ENCODE peak calls at places on chromosomes 12 and 14, in eight cellular contexts. L is bronchial epithelial cell, A is foreskin fibroblast, Z is endothelial cell of umbilical vein, S is neural progenitor cell, W is pancreas, T is suprapubic skin, C is coronary artery. D is an unnamed sample.

GRCh38 chr12:127284870-127285431 is 982.0 kb upstream of the TMEM132C start:
- DNase-seq in W (no peak), L (peak), C (no peak), T (peak), S (no peak), Z (peak), A (peak), D (peak)

GRCh38 chr12:54019111-54019811 is 9.0 kb upstream of the HOXC6 start:
- DNase-seq in T (no peak), Z (no peak), S (peak), A (no peak), W (no peak), C (no peak), L (no peak), D (no peak)

GRCh38 chr12:103642240-103642864 is 55.3 kb downstream of the STAB2 start:
- DNase-seq in T (no peak), A (no peak), Z (no peak), S (no peak), L (no peak), W (no peak), C (no peak), D (no peak)

GRCh38 chr14:103118663-103119404 is 4.4 kb upstream of the TNFAIP2 start:
- DNase-seq in S (no peak), L (no peak), Z (no peak), C (no peak), T (peak), A (no peak), W (no peak), D (no peak)

GRCh38 chr12:80374615-80375014 is 69.4 kb upstream of the PTPRQ start:
- DNase-seq in T (no peak), S (no peak), L (peak), C (no peak), W (no peak), Z (no peak), A (no peak), D (no peak)

GRCh38 chr12:68638721-68639395 is 28.2 kb downstream of the RAP1B start:
- DNase-seq in C (no peak), A (no peak), L (no peak), S (no peak), T (no peak), W (no peak), Z (no peak), D (no peak)

GRCh38 chr12:126668538-126668937 is 1598.4 kb upstream of the TMEM132C start:
- DNase-seq in Z (no peak), T (no peak), S (no peak), W (no peak), A (peak), L (peak), C (no peak), D (peak)

GRCh38 chr12:49024543-49024942 is 6.0 kb upstream of the PRKAG1 start:
- DNase-seq in W (no peak), S (no peak), C (no peak), Z (no peak), A (no peak), T (peak), L (no peak), D (no peak)

GRCh38 chr12:130715996-130716917 is at the start of gene RIMBP2:
- DNase-seq in Z (no peak), W (no peak), C (peak), T (no peak), A (peak), S (peak), L (peak), D (no peak)

GRCh38 chr14:26021759-26022158 is 576.1 kb downstream of the NOVA1 start:
- DNase-seq in W (no peak), T (no peak), A (no peak), L (no peak), Z (no peak), S (no peak), C (no peak), D (no peak)

GRCh38 chr12:121858662-121859572 is at the start of gene HPD:
- DNase-seq in S (peak), L (peak), A (peak), T (no peak), C (peak), Z (no peak), W (peak), D (peak)

GRCh38 chr12:22409071-22409951 is 74.8 kb upstream of the ST8SIA1 start:
- DNase-seq in W (no peak), S (no peak), C (no peak), L (no peak), T (no peak), A (no peak), Z (no peak), D (peak)

GRCh38 chr14:50347521-50347920 is 35.4 kb downstream of the DMAC2L start:
- DNase-seq in C (no peak), W (no peak), T (no peak), Z (peak), L (peak), S (no peak), A (no peak), D (no peak)

GRCh38 chr12:104197264-104197663 is 18.3 kb upstream of the TXNRD1 start:
- DNase-seq in T (no peak), Z (no peak), A (no peak), C (no peak), W (no peak), S (no peak), L (no peak), D (no peak)

GRCh38 chr14:87840906-87841305 is 152.1 kb downstream of the GALC start:
- DNase-seq in C (no peak), A (no peak), Z (no peak), L (no peak), T (no peak), W (no peak), S (peak), D (no peak)

GRCh38 chr12:131136539-131136872 is 182.8 kb downstream of the ADGRD1 start:
- DNase-seq in A (no peak), S (no peak), C (peak), W (no peak), T (no peak), Z (no peak), L (no peak), D (no peak)

GRCh38 chr14:60220084-60220483 is 28.9 kb upstream of the PPM1A start:
- DNase-seq in W (no peak), S (no peak), A (no peak), T (no peak), L (no peak), C (no peak), Z (no peak), D (no peak)

GRCh38 chr12:70948976-70949336 is 28.4 kb upstream of the PTPRR start:
- DNase-seq in Z (no peak), L (no peak), T (no peak), A (no peak), S (no peak), C (no peak), W (no peak), D (no peak)

GRCh38 chr14:100873083-100873482 is 30.4 kb downstream of the RTL1 start:
- DNase-seq in L (no peak), C (no peak), W (no peak), S (no peak), Z (no peak), T (peak), A (no peak), D (no peak)

GRCh38 chr14:100376751-100377171 is 53.6 kb downstream of the SLC25A47 start:
- DNase-seq in C (no peak), L (no peak), Z (no peak), S (peak), T (no peak), W (no peak), A (no peak), D (no peak)

GRCh38 chr12:94180558-94181296 is 32.4 kb downstream of the PLXNC1 start:
- DNase-seq in W (no peak), L (peak), C (no peak), A (no peak), S (no peak), T (no peak), Z (no peak), D (no peak)

GRCh38 chr12:98894412-98895085 is 249.5 kb downstream of the APAF1 start:
- DNase-seq in C (no peak), T (no peak), Z (no peak), L (no peak), A (no peak), W (no peak), S (peak), D (no peak)

GRCh38 chr14:53306267-53306721 is 153.2 kb upstream of the DDHD1 start:
- DNase-seq in C (no peak), W (peak), T (no peak), S (peak), L (peak), Z (peak), A (peak), D (peak)

GRCh38 chr12:49131973-49132461 is 822 bp upstream of the TUBA1B start:
- DNase-seq in A (peak), S (no peak), Z (peak), W (no peak), C (no peak), T (no peak), L (no peak), D (no peak)

GRCh38 chr14:77120771-77121743 is 20.5 kb downstream of the ZDHHC22 start:
- DNase-seq in L (no peak), W (no peak), S (no peak), T (no peak), Z (no peak), A (no peak), C (peak), D (no peak)

GRCh38 chr14:60051690-60052324 is 39.9 kb upstream of the PCNX4 start:
- DNase-seq in C (no peak), A (peak), S (no peak), L (no peak), Z (no peak), W (no peak), T (no peak), D (peak)

GRCh38 chr12:105229446-105229845 is 6.5 kb downstream of the APPL2 start:
- DNase-seq in T (no peak), S (no peak), Z (no peak), A (no peak), C (no peak), W (no peak), L (no peak), D (no peak)

GRCh38 chr12:108833757-108834472 is 23.5 kb downstream of the SSH1 start:
- DNase-seq in Z (no peak), C (no peak), W (no peak), A (peak), L (no peak), T (no peak), S (no peak), D (peak)

GRCh38 chr12:96132819-96133218 is 61.4 kb upstream of the ELK3 start:
- DNase-seq in C (no peak), W (no peak), L (no peak), A (no peak), S (no peak), T (no peak), Z (peak), D (no peak)

GRCh38 chr14:61927015-61927414 is 164.8 kb downstream of the SNAPC1 start:
- DNase-seq in C (no peak), A (no peak), Z (no peak), T (no peak), S (no peak), L (peak), W (no peak), D (peak)

GRCh38 chr14:35879654-35880249 is 53.6 kb downstream of the BRMS1L start:
- DNase-seq in L (peak), T (no peak), C (no peak), A (no peak), W (no peak), S (peak), Z (peak), D (no peak)

DNA sequence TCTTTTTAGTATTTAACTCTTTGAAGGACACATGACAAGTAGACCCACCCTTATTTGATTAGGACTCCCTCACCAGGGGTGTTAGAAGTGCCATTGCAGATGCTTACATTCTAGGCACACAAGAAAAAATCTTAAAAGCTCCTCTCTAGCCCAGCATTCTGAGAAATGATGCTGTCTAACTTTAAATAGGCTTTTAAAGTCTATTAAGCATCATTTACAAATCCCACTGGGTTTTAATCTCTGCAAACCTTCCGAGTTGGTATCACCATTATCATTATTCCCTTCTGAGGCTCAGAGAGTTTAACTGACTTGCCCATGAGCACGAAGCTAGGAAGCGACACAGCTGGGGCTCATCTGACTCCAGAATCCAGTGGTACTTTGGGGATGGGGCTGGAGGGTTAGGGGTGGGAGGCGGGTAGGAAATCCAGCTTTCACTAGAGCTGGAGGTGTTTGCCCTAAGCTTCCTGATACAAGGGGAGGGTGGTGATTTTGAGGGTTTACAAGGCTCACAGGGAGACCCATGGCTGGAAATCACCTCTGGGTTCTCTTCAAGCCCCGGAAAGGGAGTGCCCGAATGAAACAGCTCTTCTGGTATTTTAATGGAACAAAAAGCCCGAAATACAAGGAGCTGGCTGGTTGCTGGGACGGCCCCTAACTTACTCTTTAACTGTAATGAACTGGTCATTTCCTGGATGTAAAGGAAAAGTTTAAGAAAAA is 109.2 kb upstream of the FUT8 start:
- DNase-seq in A (no peak), W (no peak), S (peak), C (no peak), Z (no peak), L (peak), T (no peak), D (no peak)
- H3K4me3 ChIP-seq in A (no peak), W (no peak), S (peak), C (no peak), Z (no peak), L (no peak), T (no peak), D (no peak)

GRCh38 chr12:67524861-67525499 is 123.6 kb upstream of the DYRK2 start:
- DNase-seq in C (no peak), L (no peak), S (no peak), A (no peak), W (no peak), Z (no peak), T (no peak), D (no peak)

GRCh38 chr12:67522222-67522621 is 126.3 kb upstream of the DYRK2 start:
- DNase-seq in W (no peak), C (no peak), S (no peak), L (no peak), A (no peak), Z (no peak), T (no peak), D (no peak)

GRCh38 chr12:67517181-67517887 is 131.2 kb upstream of the DYRK2 start:
- DNase-seq in T (no peak), Z (no peak), A (no peak), W (peak), S (no peak), C (no peak), L (peak), D (peak)

GRCh38 chr12:67519824-67520433 is 128.6 kb upstream of the DYRK2 start:
- DNase-seq in C (no peak), L (no peak), S (peak), A (no peak), W (no peak), T (peak), Z (no peak), D (no peak)

DNA sequence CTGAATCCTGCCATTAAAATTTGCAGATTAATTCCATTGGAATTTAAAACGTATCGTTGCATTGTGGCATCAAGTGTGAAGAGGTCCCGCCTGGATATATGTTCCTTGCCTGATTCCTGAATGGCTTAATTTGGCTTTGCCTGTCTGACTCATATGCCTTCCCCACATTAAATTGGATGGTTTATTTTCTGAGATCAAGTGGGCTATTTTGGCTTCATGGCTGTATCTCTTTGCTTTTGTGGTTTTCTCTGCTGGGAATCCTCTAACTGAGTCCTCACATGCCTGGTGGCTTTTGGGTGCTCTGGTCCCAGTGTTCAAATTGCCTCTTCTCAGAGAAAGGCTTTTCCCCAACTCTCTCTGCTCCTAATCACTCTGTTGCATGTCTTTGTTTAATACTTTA is 127.9 kb upstream of the DYRK2 start:
- DNase-seq in T (no peak), L (no peak), Z (no peak), W (no peak), A (no peak), S (no peak), C (no peak), D (no peak)
- TF ChIP-seq CTCF in T (no peak), L (no peak), Z (no peak), W (no peak), A (no peak), S (no peak), C (no peak), D (no peak)

DNA sequence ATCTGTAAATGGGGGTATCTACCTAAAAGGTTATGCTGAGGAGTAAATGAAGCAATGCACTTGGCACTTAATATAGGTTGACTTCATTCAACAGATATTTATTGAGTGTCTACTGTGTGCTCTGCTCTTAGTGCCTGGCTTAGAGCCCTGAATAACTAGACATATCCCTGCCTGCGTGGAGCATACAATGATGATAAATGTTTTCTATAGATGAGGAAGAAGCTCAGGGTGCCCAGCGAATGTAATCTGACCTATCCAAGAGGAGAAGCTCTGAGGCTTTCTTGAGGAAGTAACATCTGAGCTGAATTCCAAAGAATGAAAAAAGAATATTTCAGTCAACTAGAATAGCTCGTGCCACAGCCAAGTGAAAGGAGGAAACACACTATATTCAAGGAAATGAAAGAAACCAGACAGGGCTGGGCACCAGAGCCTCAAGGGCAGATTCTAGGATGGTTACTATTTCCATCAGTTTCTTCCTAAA is 17.9 kb upstream of the HIGD1C start:
- DNase-seq in A (peak), C (no peak), W (no peak), T (no peak), L (peak), S (no peak), Z (no peak), D (no peak)
- H3K4me3 ChIP-seq in A (peak), C (peak), W (no peak), T (peak), L (no peak), S (no peak), Z (no peak), D (no peak)

GRCh38 chr12:76346236-76346635 is 2.0 kb downstream of the BBS10 start:
- DNase-seq in A (peak), Z (no peak), L (no peak), C (no peak), T (no peak), S (no peak), W (no peak), D (no peak)

GRCh38 chr12:76345569-76345968 is 2.6 kb downstream of the BBS10 start:
- DNase-seq in Z (no peak), C (no peak), S (no peak), L (no peak), A (no peak), W (no peak), T (no peak), D (no peak)

GRCh38 chr12:76346798-76347420 is 1.3 kb downstream of the BBS10 start:
- DNase-seq in L (peak), W (no peak), C (no peak), T (no peak), Z (peak), S (peak), A (peak), D (peak)

DNA sequence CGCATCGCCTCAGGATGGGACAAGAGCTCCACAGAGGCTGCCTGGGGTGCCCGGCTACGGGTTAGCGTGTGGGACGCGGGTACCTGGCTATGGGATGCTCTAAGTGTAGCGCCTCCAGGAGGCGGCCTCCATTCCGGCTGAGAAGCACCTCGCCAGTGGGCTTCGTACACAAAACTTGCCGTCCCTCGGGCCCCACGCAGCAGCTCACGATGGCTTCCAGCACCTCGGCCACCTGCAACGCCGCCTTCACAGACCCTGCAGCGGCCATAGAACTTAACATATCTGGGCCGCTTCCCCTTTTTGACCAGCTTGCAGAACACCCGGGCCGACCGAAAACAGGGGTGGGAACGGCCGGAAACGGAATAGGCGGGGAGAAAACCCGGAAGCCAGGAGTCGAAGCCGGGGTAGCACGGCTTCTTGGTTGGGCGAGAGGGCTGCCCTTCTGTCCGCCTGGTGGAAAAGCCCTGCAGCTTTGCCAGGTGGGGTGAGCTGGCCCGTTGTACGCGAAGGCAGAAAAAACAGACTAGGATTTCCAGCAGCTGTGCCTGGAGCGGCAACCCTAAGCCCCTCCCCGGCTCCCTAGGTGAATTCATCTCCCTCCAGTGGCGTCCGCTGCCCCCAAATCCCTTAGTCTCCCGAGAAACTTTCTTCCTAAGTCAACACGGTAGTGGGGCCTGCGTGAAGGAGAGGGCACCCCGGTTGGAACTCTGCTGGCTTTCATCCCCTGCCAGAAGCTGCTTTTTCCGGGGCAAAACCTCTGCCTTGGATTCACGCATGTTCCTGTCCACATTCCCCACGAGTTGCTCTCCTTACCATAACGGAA is at the start of gene BBS10:
- DNase-seq in T (peak), Z (peak), L (peak), S (peak), C (peak), W (peak), A (peak), D (peak)
- TF ChIP-seq CTCF in T (peak), Z (peak), L (peak), S (peak), C (no peak), W (no peak), A (peak), D (peak)

GRCh38 chr12:26937863-26938659 is at the start of the genes FGFR1OP2 and INTS13:
- DNase-seq in T (peak), C (peak), Z (peak), S (peak), L (peak), W (peak), A (peak), D (peak)
- H3K4me3 ChIP-seq in T (peak), C (peak), Z (peak), S (peak), L (peak), W (peak), A (peak), D (peak)

D was measured in astrocyte of the cerebellum.